ENCODE peak calls at places on chromosomes 16 and 17, in seven cellular contexts. One of them, this sample, is unnamed.

GRCh38 chr16:68994324-68994723 is 111.1 kb upstream of the HAS3 start:
- DNase-seq in sigmoid colon: no peak
- DNase-seq in uterus: no peak
- DNase-seq in stomach: no peak
- DNase-seq in ovary: no peak
- DNase-seq in A549: peak
- DNase-seq in right lobe of liver: no peak
- DNase-seq in this sample: no peak

GRCh38 chr17:42518046-42518754 is 17.8 kb upstream of the NAGLU start:
- DNase-seq in sigmoid colon: peak
- DNase-seq in uterus: peak
- DNase-seq in stomach: peak
- DNase-seq in ovary: peak
- DNase-seq in A549: peak
- DNase-seq in right lobe of liver: no peak
- DNase-seq in this sample: peak

GRCh38 chr16:85431431-85432124 is 181.5 kb upstream of the GSE1 start:
- DNase-seq in sigmoid colon: peak
- DNase-seq in uterus: no peak
- DNase-seq in stomach: no peak
- DNase-seq in ovary: peak
- DNase-seq in A549: no peak
- DNase-seq in right lobe of liver: peak
- DNase-seq in this sample: no peak

GRCh38 chr16:84829168-84829965 is 9.6 kb downstream of the CRISPLD2 start:
- DNase-seq in sigmoid colon: peak
- DNase-seq in uterus: peak
- DNase-seq in stomach: no peak
- DNase-seq in ovary: peak
- DNase-seq in A549: no peak
- DNase-seq in right lobe of liver: no peak
- DNase-seq in this sample: no peak

GRCh38 chr17:41793749-41794602 is 7.5 kb upstream of the JUP start:
- DNase-seq in sigmoid colon: no peak
- DNase-seq in uterus: peak
- DNase-seq in stomach: no peak
- DNase-seq in ovary: peak
- DNase-seq in A549: no peak
- DNase-seq in right lobe of liver: no peak
- DNase-seq in this sample: no peak

GRCh38 chr16:50371936-50372595 is 3.3 kb upstream of the BRD7 start:
- DNase-seq in sigmoid colon: no peak
- DNase-seq in uterus: no peak
- DNase-seq in stomach: no peak
- DNase-seq in ovary: peak
- DNase-seq in A549: no peak
- DNase-seq in right lobe of liver: no peak
- DNase-seq in this sample: peak

GRCh38 chr16:56929639-56930038 is 2.3 kb upstream of the HERPUD1 start:
- DNase-seq in sigmoid colon: peak
- DNase-seq in uterus: no peak
- DNase-seq in stomach: no peak
- DNase-seq in ovary: no peak
- DNase-seq in A549: no peak
- DNase-seq in right lobe of liver: no peak
- DNase-seq in this sample: no peak

GRCh38 chr17:43396491-43397060 is 2.2 kb upstream of the ARL4D start:
- DNase-seq in sigmoid colon: no peak
- DNase-seq in uterus: no peak
- DNase-seq in stomach: no peak
- DNase-seq in ovary: no peak
- DNase-seq in A549: no peak
- DNase-seq in right lobe of liver: no peak
- DNase-seq in this sample: no peak

GRCh38 chr17:57104461-57105175 is 19.6 kb downstream of the AKAP1 start:
- DNase-seq in sigmoid colon: no peak
- DNase-seq in uterus: no peak
- DNase-seq in stomach: no peak
- DNase-seq in ovary: no peak
- DNase-seq in A549: no peak
- DNase-seq in right lobe of liver: no peak
- DNase-seq in this sample: no peak

GRCh38 chr16:75550211-75550662 is 5.8 kb downstream of the TMEM231 start:
- DNase-seq in sigmoid colon: no peak
- DNase-seq in uterus: peak
- DNase-seq in stomach: peak
- DNase-seq in ovary: no peak
- DNase-seq in A549: peak
- DNase-seq in right lobe of liver: no peak
- DNase-seq in this sample: no peak

GRCh38 chr16:57758331-57759117 is 23.0 kb downstream of the KATNB1 start:
- DNase-seq in sigmoid colon: no peak
- DNase-seq in uterus: no peak
- DNase-seq in stomach: no peak
- DNase-seq in ovary: no peak
- DNase-seq in A549: no peak
- DNase-seq in right lobe of liver: peak
- DNase-seq in this sample: no peak

GRCh38 chr16:8236816-8237215 is 353.5 kb downstream of the TMEM114 start:
- DNase-seq in sigmoid colon: no peak
- DNase-seq in uterus: no peak
- DNase-seq in stomach: no peak
- DNase-seq in ovary: no peak
- DNase-seq in A549: no peak
- DNase-seq in right lobe of liver: no peak
- DNase-seq in this sample: no peak

GRCh38 chr16:69706975-69707340 is 19.4 kb downstream of the NQO1 start:
- DNase-seq in sigmoid colon: no peak
- DNase-seq in uterus: no peak
- DNase-seq in stomach: no peak
- DNase-seq in ovary: no peak
- DNase-seq in A549: no peak
- DNase-seq in right lobe of liver: no peak
- DNase-seq in this sample: peak

GRCh38 chr17:4968916-4969550 is 1.4 kb upstream of the SPAG7 start:
- DNase-seq in sigmoid colon: peak
- DNase-seq in uterus: peak
- DNase-seq in stomach: no peak
- DNase-seq in ovary: no peak
- DNase-seq in A549: peak
- DNase-seq in right lobe of liver: no peak
- DNase-seq in this sample: no peak

GRCh38 chr16:11207646-11208045 is 48.4 kb downstream of the SOCS1 start:
- DNase-seq in sigmoid colon: no peak
- DNase-seq in uterus: no peak
- DNase-seq in stomach: no peak
- DNase-seq in ovary: no peak
- DNase-seq in A549: no peak
- DNase-seq in right lobe of liver: no peak
- DNase-seq in this sample: no peak

GRCh38 chr17:49992191-49992932 is 2.7 kb downstream of the DLX3 start:
- DNase-seq in sigmoid colon: no peak
- DNase-seq in uterus: no peak
- DNase-seq in stomach: no peak
- DNase-seq in ovary: no peak
- DNase-seq in A549: no peak
- DNase-seq in right lobe of liver: no peak
- DNase-seq in this sample: no peak

GRCh38 chr16:52251495-52251894 is 295.4 kb downstream of the TOX3 start:
- DNase-seq in sigmoid colon: no peak
- DNase-seq in uterus: no peak
- DNase-seq in stomach: no peak
- DNase-seq in ovary: no peak
- DNase-seq in A549: no peak
- DNase-seq in right lobe of liver: no peak
- DNase-seq in this sample: no peak

GRCh38 chr16:14553447-14553846 is 76.6 kb downstream of the PARN start:
- DNase-seq in sigmoid colon: no peak
- DNase-seq in uterus: no peak
- DNase-seq in stomach: no peak
- DNase-seq in ovary: no peak
- DNase-seq in A549: no peak
- DNase-seq in right lobe of liver: no peak
- DNase-seq in this sample: no peak

GRCh38 chr17:59754547-59754946 is 47.1 kb downstream of the VMP1 start:
- DNase-seq in sigmoid colon: no peak
- DNase-seq in uterus: no peak
- DNase-seq in stomach: no peak
- DNase-seq in ovary: no peak
- DNase-seq in A549: peak
- DNase-seq in right lobe of liver: no peak
- DNase-seq in this sample: no peak

GRCh38 chr17:14334261-14334860 is 33.5 kb downstream of the HS3ST3B1 start:
- DNase-seq in sigmoid colon: no peak
- DNase-seq in uterus: no peak
- DNase-seq in stomach: no peak
- DNase-seq in ovary: no peak
- DNase-seq in A549: no peak
- DNase-seq in right lobe of liver: no peak
- DNase-seq in this sample: no peak

GRCh38 chr16:84081446-84081989 is 35.2 kb downstream of the MBTPS1 start:
- DNase-seq in sigmoid colon: no peak
- DNase-seq in uterus: no peak
- DNase-seq in stomach: no peak
- DNase-seq in ovary: no peak
- DNase-seq in A549: no peak
- DNase-seq in right lobe of liver: no peak
- DNase-seq in this sample: no peak

GRCh38 chr16:30381351-30382041 is 865 bp downstream of the SEPTIN1 start:
- DNase-seq in sigmoid colon: no peak
- DNase-seq in uterus: no peak
- DNase-seq in stomach: no peak
- DNase-seq in ovary: peak
- DNase-seq in A549: no peak
- DNase-seq in right lobe of liver: no peak
- DNase-seq in this sample: no peak

GRCh38 chr16:54926166-54926838 is 4.4 kb upstream of the IRX5 start:
- DNase-seq in sigmoid colon: no peak
- DNase-seq in uterus: no peak
- DNase-seq in stomach: no peak
- DNase-seq in ovary: no peak
- DNase-seq in A549: no peak
- DNase-seq in right lobe of liver: no peak
- DNase-seq in this sample: no peak

GRCh38 chr16:78503501-78504110 is 404.2 kb downstream of the WWOX start:
- DNase-seq in sigmoid colon: peak
- DNase-seq in uterus: peak
- DNase-seq in stomach: peak
- DNase-seq in ovary: no peak
- DNase-seq in A549: peak
- DNase-seq in right lobe of liver: no peak
- DNase-seq in this sample: no peak

DNA sequence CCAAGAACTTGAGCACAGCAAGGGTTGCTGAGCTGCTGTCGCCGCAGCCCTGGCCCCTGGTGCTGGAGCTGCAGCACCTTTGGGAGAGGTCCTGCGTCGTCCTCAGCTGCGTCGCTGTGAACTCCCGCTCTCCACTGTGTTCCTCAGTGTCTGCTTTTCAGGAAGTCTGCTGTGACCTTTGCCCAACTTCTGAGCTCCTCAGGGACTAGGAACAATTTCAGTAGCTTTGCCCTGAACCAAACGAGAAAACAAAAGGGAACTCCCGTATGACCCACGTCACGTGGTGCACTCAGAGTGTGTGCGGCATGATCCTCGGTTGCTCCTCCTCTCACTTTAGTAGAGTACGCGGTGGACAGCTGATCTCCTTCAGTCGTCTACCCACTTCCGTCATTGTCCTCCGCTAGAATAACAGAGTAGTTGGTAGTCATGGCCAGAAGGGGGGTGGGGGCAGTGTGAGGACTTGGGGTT is 44.2 kb downstream of the WDR45B start:
- DNase-seq in sigmoid colon: peak
- DNase-seq in uterus: peak
- DNase-seq in stomach: peak
- DNase-seq in ovary: no peak
- DNase-seq in A549: no peak
- DNase-seq in right lobe of liver: peak
- DNase-seq in this sample: no peak
- TF ChIP-seq POLR2A in sigmoid colon: no peak
- TF ChIP-seq POLR2A in uterus: no peak
- TF ChIP-seq POLR2A in stomach: no peak
- TF ChIP-seq POLR2A in ovary: no peak
- TF ChIP-seq POLR2A in A549: no peak
- TF ChIP-seq POLR2A in right lobe of liver: no peak
- TF ChIP-seq POLR2A in this sample: no peak

GRCh38 chr17:58332720-58333395 is 4.3 kb upstream of the TSPOAP1 start:
- DNase-seq in sigmoid colon: no peak
- DNase-seq in uterus: no peak
- DNase-seq in stomach: no peak
- DNase-seq in ovary: peak
- DNase-seq in A549: no peak
- DNase-seq in right lobe of liver: peak
- DNase-seq in this sample: no peak
- TF ChIP-seq POLR2A in sigmoid colon: no peak
- TF ChIP-seq POLR2A in uterus: no peak
- TF ChIP-seq POLR2A in stomach: no peak
- TF ChIP-seq POLR2A in ovary: no peak
- TF ChIP-seq POLR2A in A549: no peak
- TF ChIP-seq POLR2A in right lobe of liver: no peak
- TF ChIP-seq POLR2A in this sample: no peak

DNA sequence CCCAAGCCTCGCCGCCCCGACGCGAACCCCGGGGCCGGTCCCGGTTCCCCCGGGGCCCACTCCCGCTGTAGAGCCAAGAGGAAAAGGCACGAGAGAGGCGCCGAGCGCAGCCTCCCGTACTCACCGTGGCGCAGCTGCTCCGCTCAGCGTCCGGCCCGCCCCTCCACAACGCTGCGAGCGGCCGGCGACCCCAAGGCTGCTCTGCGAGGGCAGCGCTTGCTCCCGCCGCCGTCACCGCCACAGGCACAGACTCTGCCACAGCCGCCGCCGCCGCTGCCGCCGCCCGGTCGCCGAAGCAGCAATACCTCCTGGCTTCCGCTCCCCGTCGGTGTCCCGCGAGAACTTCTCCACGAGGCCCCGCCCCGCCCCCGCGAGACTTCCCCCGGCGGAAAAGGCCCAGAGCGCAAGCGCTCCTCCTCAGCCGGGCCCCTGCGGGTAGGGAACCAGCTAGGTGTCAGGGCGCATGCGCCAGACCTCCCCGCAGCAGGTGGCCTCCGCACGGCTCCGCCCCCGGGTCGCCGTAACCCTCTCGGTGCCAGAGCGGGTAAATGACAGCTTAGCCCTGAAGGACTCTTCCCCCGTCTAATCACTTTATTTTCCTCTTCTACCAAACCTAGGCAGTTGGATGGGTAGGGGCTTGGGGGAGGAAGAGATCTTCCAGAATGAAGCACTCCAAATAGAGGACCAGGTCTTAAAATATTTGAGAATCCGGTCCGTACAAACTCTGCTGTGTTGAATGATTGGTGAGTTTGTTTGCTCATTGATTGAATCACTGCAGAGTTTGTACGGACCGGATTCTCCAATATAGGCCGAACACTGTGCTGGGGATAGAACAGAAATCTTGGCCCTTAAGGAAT is at the start of gene GRB2:
- DNase-seq in sigmoid colon: peak
- DNase-seq in uterus: peak
- DNase-seq in stomach: peak
- DNase-seq in ovary: peak
- DNase-seq in A549: peak
- DNase-seq in right lobe of liver: peak
- DNase-seq in this sample: peak
- TF ChIP-seq POLR2A in sigmoid colon: peak
- TF ChIP-seq POLR2A in uterus: peak
- TF ChIP-seq POLR2A in stomach: no peak
- TF ChIP-seq POLR2A in ovary: peak
- TF ChIP-seq POLR2A in A549: peak
- TF ChIP-seq POLR2A in right lobe of liver: peak
- TF ChIP-seq POLR2A in this sample: peak

GRCh38 chr16:23826528-23827244 is 9.1 kb upstream of the PRKCB start:
- DNase-seq in sigmoid colon: no peak
- DNase-seq in uterus: no peak
- DNase-seq in stomach: no peak
- DNase-seq in ovary: no peak
- DNase-seq in A549: peak
- DNase-seq in right lobe of liver: no peak
- DNase-seq in this sample: no peak
- TF ChIP-seq POLR2A in sigmoid colon: no peak
- TF ChIP-seq POLR2A in uterus: no peak
- TF ChIP-seq POLR2A in stomach: no peak
- TF ChIP-seq POLR2A in ovary: no peak
- TF ChIP-seq POLR2A in A549: no peak
- TF ChIP-seq POLR2A in right lobe of liver: no peak
- TF ChIP-seq POLR2A in this sample: no peak